ENCODE peak calls at places on chromosomes 16 and 17, in seven cellular contexts. One of them, this sample, is unnamed.
A peak's percentile ranks its signal among the peaks of the same experiment; 100 is the strongest.

GRCh38 chr17:16215965-16216316 is 607 bp upstream of the NCOR1 start:
- DNase-seq in GM12865: peak; percentile 87
- DNase-seq in esophagus squamous epithelium: no peak
- DNase-seq in breast epithelium: no peak
- DNase-seq in cardiac fibroblast: no peak
- DNase-seq in fibroblast of mammary gland: peak; percentile 68
- DNase-seq in left ventricle myocardium inferior: no peak
- DNase-seq in this sample: no peak

GRCh38 chr16:21598676-21599157 is 660 bp upstream of the METTL9 start:
- DNase-seq in GM12865: peak; percentile 13
- DNase-seq in esophagus squamous epithelium: no peak
- DNase-seq in breast epithelium: no peak
- DNase-seq in cardiac fibroblast: no peak
- DNase-seq in fibroblast of mammary gland: no peak
- DNase-seq in left ventricle myocardium inferior: no peak
- DNase-seq in this sample: peak; percentile 37

GRCh38 chr16:89564476-89565255 is 4.2 kb downstream of the RPL13 start:
- DNase-seq in GM12865: peak; percentile 52
- DNase-seq in esophagus squamous epithelium: no peak
- DNase-seq in breast epithelium: no peak
- DNase-seq in cardiac fibroblast: no peak
- DNase-seq in fibroblast of mammary gland: peak; percentile 37
- DNase-seq in left ventricle myocardium inferior: no peak
- DNase-seq in this sample: no peak

GRCh38 chr17:66175892-66176291 is 16.0 kb downstream of the CEP112 start:
- DNase-seq in GM12865: no peak
- DNase-seq in esophagus squamous epithelium: no peak
- DNase-seq in breast epithelium: no peak
- DNase-seq in cardiac fibroblast: no peak
- DNase-seq in fibroblast of mammary gland: no peak
- DNase-seq in left ventricle myocardium inferior: no peak
- DNase-seq in this sample: no peak

GRCh38 chr17:965311-965989 is 14.1 kb downstream of the NXN start:
- DNase-seq in GM12865: no peak
- DNase-seq in esophagus squamous epithelium: no peak
- DNase-seq in breast epithelium: no peak
- DNase-seq in cardiac fibroblast: no peak
- DNase-seq in fibroblast of mammary gland: no peak
- DNase-seq in left ventricle myocardium inferior: no peak
- DNase-seq in this sample: no peak

GRCh38 chr17:26818736-26819135 is 475.2 kb upstream of the WSB1 start:
- DNase-seq in GM12865: peak; percentile 7
- DNase-seq in esophagus squamous epithelium: no peak
- DNase-seq in breast epithelium: no peak
- DNase-seq in cardiac fibroblast: peak; percentile 2
- DNase-seq in fibroblast of mammary gland: peak; percentile 26
- DNase-seq in left ventricle myocardium inferior: no peak
- DNase-seq in this sample: no peak

GRCh38 chr16:2473425-2473926 is 1.5 kb upstream of the TBC1D24 start:
- DNase-seq in GM12865: no peak
- DNase-seq in esophagus squamous epithelium: no peak
- DNase-seq in breast epithelium: no peak
- DNase-seq in cardiac fibroblast: no peak
- DNase-seq in fibroblast of mammary gland: no peak
- DNase-seq in left ventricle myocardium inferior: no peak
- DNase-seq in this sample: no peak

GRCh38 chr17:57085448-57086068 is 512 bp downstream of the AKAP1 start:
- DNase-seq in GM12865: peak; percentile 66
- DNase-seq in esophagus squamous epithelium: no peak
- DNase-seq in breast epithelium: no peak
- DNase-seq in cardiac fibroblast: peak; percentile 38
- DNase-seq in fibroblast of mammary gland: peak; percentile 18
- DNase-seq in left ventricle myocardium inferior: peak; percentile 65
- DNase-seq in this sample: peak; percentile 36

GRCh38 chr16:85171004-85171808 is 58.9 kb upstream of the CIBAR2 start:
- DNase-seq in GM12865: no peak
- DNase-seq in esophagus squamous epithelium: no peak
- DNase-seq in breast epithelium: no peak
- DNase-seq in cardiac fibroblast: no peak
- DNase-seq in fibroblast of mammary gland: no peak
- DNase-seq in left ventricle myocardium inferior: no peak
- DNase-seq in this sample: no peak

GRCh38 chr17:4950075-4950756 is 703 bp upstream of the ENO3 start:
- DNase-seq in GM12865: peak; percentile 68
- DNase-seq in esophagus squamous epithelium: no peak
- DNase-seq in breast epithelium: no peak
- DNase-seq in cardiac fibroblast: no peak
- DNase-seq in fibroblast of mammary gland: no peak
- DNase-seq in left ventricle myocardium inferior: peak; percentile 78
- DNase-seq in this sample: peak; percentile 67

GRCh38 chr16:89017956-89018604 is 41.1 kb upstream of the CBFA2T3 start:
- DNase-seq in GM12865: no peak
- DNase-seq in esophagus squamous epithelium: no peak
- DNase-seq in breast epithelium: no peak
- DNase-seq in cardiac fibroblast: no peak
- DNase-seq in fibroblast of mammary gland: peak; percentile 2
- DNase-seq in left ventricle myocardium inferior: peak; percentile 0
- DNase-seq in this sample: no peak

GRCh38 chr17:2688351-2689342 is 22.9 kb downstream of the CLUH start:
- DNase-seq in GM12865: no peak
- DNase-seq in esophagus squamous epithelium: no peak
- DNase-seq in breast epithelium: peak; percentile 16
- DNase-seq in cardiac fibroblast: no peak
- DNase-seq in fibroblast of mammary gland: no peak
- DNase-seq in left ventricle myocardium inferior: peak; percentile 37
- DNase-seq in this sample: peak; percentile 36

GRCh38 chr17:40499551-40500189 is 1.8 kb downstream of the TNS4 start:
- DNase-seq in GM12865: no peak
- DNase-seq in esophagus squamous epithelium: no peak
- DNase-seq in breast epithelium: peak; percentile 94
- DNase-seq in cardiac fibroblast: peak; percentile 90
- DNase-seq in fibroblast of mammary gland: peak; percentile 58
- DNase-seq in left ventricle myocardium inferior: peak; percentile 89
- DNase-seq in this sample: peak; percentile 90

GRCh38 chr17:9401434-9401833 is 174.2 kb downstream of the STX8 start:
- DNase-seq in GM12865: no peak
- DNase-seq in esophagus squamous epithelium: no peak
- DNase-seq in breast epithelium: no peak
- DNase-seq in cardiac fibroblast: peak; percentile 45
- DNase-seq in fibroblast of mammary gland: no peak
- DNase-seq in left ventricle myocardium inferior: no peak
- DNase-seq in this sample: peak; percentile 29

GRCh38 chr16:81035975-81036750 is 521 bp downstream of the ATMIN start:
- DNase-seq in GM12865: peak; percentile 61
- DNase-seq in esophagus squamous epithelium: no peak
- DNase-seq in breast epithelium: no peak
- DNase-seq in cardiac fibroblast: peak; percentile 23
- DNase-seq in fibroblast of mammary gland: peak; percentile 19
- DNase-seq in left ventricle myocardium inferior: peak; percentile 20
- DNase-seq in this sample: peak; percentile 24

GRCh38 chr16:1659071-1659470 is 19.0 kb upstream of the JPT2 start:
- DNase-seq in GM12865: no peak
- DNase-seq in esophagus squamous epithelium: no peak
- DNase-seq in breast epithelium: no peak
- DNase-seq in cardiac fibroblast: no peak
- DNase-seq in fibroblast of mammary gland: no peak
- DNase-seq in left ventricle myocardium inferior: no peak
- DNase-seq in this sample: no peak

GRCh38 chr17:50932584-50932901 is 66.4 kb upstream of the TOB1 start:
- DNase-seq in GM12865: no peak
- DNase-seq in esophagus squamous epithelium: no peak
- DNase-seq in breast epithelium: no peak
- DNase-seq in cardiac fibroblast: no peak
- DNase-seq in fibroblast of mammary gland: no peak
- DNase-seq in left ventricle myocardium inferior: no peak
- DNase-seq in this sample: no peak

GRCh38 chr17:47235923-47236322 is 17.7 kb upstream of the ITGB3 start:
- DNase-seq in GM12865: no peak
- DNase-seq in esophagus squamous epithelium: no peak
- DNase-seq in breast epithelium: no peak
- DNase-seq in cardiac fibroblast: no peak
- DNase-seq in fibroblast of mammary gland: no peak
- DNase-seq in left ventricle myocardium inferior: no peak
- DNase-seq in this sample: no peak

GRCh38 chr17:1714980-1715802 is 5.0 kb upstream of the TLCD2 start:
- DNase-seq in GM12865: no peak
- DNase-seq in esophagus squamous epithelium: no peak
- DNase-seq in breast epithelium: peak; percentile 77
- DNase-seq in cardiac fibroblast: peak; percentile 97
- DNase-seq in fibroblast of mammary gland: peak; percentile 93
- DNase-seq in left ventricle myocardium inferior: peak; percentile 94
- DNase-seq in this sample: peak; percentile 96

GRCh38 chr17:17206149-17206912 is at the start of gene PLD6:
- DNase-seq in GM12865: peak; percentile 98
- DNase-seq in esophagus squamous epithelium: peak; percentile 52
- DNase-seq in breast epithelium: peak; percentile 80
- DNase-seq in cardiac fibroblast: peak; percentile 77
- DNase-seq in fibroblast of mammary gland: peak; percentile 68
- DNase-seq in left ventricle myocardium inferior: peak; percentile 69
- DNase-seq in this sample: peak; percentile 67

GRCh38 chr16:6193718-6194117 is 1096.1 kb upstream of the EEF2KMT start:
- DNase-seq in GM12865: no peak
- DNase-seq in esophagus squamous epithelium: no peak
- DNase-seq in breast epithelium: no peak
- DNase-seq in cardiac fibroblast: no peak
- DNase-seq in fibroblast of mammary gland: no peak
- DNase-seq in left ventricle myocardium inferior: no peak
- DNase-seq in this sample: peak; percentile 81

GRCh38 chr17:3982113-3982512 is 17.9 kb upstream of the ATP2A3 start:
- DNase-seq in GM12865: no peak
- DNase-seq in esophagus squamous epithelium: no peak
- DNase-seq in breast epithelium: no peak
- DNase-seq in cardiac fibroblast: no peak
- DNase-seq in fibroblast of mammary gland: no peak
- DNase-seq in left ventricle myocardium inferior: no peak
- DNase-seq in this sample: no peak

GRCh38 chr17:7988750-7989178 is 13.7 kb upstream of the GUCY2D start:
- DNase-seq in GM12865: peak; percentile 88
- DNase-seq in esophagus squamous epithelium: no peak
- DNase-seq in breast epithelium: no peak
- DNase-seq in cardiac fibroblast: peak; percentile 90
- DNase-seq in fibroblast of mammary gland: peak; percentile 91
- DNase-seq in left ventricle myocardium inferior: no peak
- DNase-seq in this sample: peak; percentile 91

DNA sequence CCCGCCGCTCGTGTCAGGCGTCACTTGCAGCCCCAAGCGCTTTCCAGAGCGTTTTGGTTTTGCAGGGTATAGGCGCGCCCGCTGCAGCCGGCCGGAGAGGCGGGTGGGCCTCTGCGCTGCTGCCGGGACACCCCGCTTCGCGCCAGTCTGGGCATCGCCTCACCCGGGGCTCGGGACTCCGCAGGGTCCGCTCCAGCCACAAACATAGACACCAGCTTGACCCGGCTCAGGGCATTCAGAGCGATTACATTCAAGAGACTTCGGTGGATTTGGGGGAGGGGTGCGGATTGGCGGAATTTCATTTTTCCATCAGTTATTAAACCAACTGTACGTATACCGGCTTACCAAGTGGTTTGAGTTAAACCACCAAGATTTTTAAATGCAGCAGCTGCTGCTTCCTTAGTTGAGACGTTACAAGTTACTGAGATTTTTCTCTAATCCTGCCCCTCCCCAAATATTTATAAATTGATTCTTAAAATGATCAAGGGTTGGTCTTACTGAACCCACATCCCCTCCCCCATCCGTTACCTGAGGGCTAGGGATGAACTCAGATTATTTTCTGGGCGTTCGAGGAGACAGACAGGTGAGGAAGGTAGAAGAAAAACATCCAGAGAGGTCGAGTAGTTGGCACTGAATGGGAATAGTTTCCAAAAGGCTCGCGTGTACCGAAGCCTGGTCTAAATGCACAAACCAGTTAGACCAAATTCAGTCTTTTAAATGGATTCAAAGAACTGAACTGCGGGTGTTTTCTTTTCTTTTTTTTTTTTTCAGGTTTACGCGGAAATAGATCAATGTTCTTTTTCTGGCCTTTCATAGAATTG is 1.5 kb downstream of the CRHR1 start:
- DNase-seq in GM12865: no peak
- DNase-seq in esophagus squamous epithelium: no peak
- DNase-seq in breast epithelium: no peak
- DNase-seq in cardiac fibroblast: no peak
- DNase-seq in fibroblast of mammary gland: no peak
- DNase-seq in left ventricle myocardium inferior: no peak
- DNase-seq in this sample: no peak
- H3K4me3 ChIP-seq in GM12865: no peak overlapping the region
- H3K4me3 ChIP-seq in esophagus squamous epithelium: peak overlapping the region; percentile 37
- H3K4me3 ChIP-seq in breast epithelium: peak overlapping the region; percentile 58
- H3K4me3 ChIP-seq in cardiac fibroblast: no peak overlapping the region
- H3K4me3 ChIP-seq in fibroblast of mammary gland: no peak overlapping the region
- H3K4me3 ChIP-seq in left ventricle myocardium inferior: peak overlapping the region; percentile 67
- H3K4me3 ChIP-seq in this sample: peak overlapping the region; percentile 39

GRCh38 chr17:44826123-44826790 is 3.8 kb downstream of the GJC1 start:
- DNase-seq in GM12865: no peak
- DNase-seq in esophagus squamous epithelium: no peak
- DNase-seq in breast epithelium: no peak
- DNase-seq in cardiac fibroblast: no peak
- DNase-seq in fibroblast of mammary gland: no peak
- DNase-seq in left ventricle myocardium inferior: no peak
- DNase-seq in this sample: no peak

DNA sequence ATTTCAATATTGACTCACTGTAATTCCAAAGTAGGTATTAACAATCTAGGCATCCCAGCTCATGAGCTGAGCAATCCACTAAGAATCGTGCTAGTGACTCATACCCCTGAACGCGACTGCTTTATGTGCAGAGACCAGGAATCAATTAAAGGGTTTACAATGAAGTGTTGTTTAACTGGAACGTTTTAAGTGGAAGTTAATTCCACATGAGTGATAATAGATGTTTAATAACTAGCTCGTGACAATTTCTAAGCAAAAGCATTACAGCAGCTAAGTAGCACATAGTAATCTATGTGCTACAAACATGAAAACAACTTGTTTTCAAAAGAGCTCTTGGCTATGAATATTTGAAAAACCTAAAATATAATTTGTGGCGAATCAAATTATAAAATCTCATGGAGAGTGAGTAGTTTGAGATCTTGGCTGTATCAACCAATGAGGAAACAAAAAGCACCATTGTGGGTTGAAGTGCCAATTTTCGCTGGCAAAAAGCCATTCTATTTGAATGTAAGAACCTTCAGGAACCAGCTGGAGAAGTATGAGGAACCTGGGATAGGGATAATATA is 9.4 kb downstream of the GJC1 start:
- DNase-seq in GM12865: no peak
- DNase-seq in esophagus squamous epithelium: no peak
- DNase-seq in breast epithelium: no peak
- DNase-seq in cardiac fibroblast: peak; percentile 72
- DNase-seq in fibroblast of mammary gland: peak; percentile 91
- DNase-seq in left ventricle myocardium inferior: no peak
- DNase-seq in this sample: peak; percentile 76
- H3K4me3 ChIP-seq in GM12865: no peak overlapping the region
- H3K4me3 ChIP-seq in esophagus squamous epithelium: no peak overlapping the region
- H3K4me3 ChIP-seq in breast epithelium: no peak overlapping the region
- H3K4me3 ChIP-seq in cardiac fibroblast: no peak overlapping the region
- H3K4me3 ChIP-seq in fibroblast of mammary gland: peak overlapping the region; percentile 7
- H3K4me3 ChIP-seq in left ventricle myocardium inferior: no peak overlapping the region
- H3K4me3 ChIP-seq in this sample: no peak overlapping the region

GRCh38 chr17:46072998-46073397 is 73.9 kb downstream of the STH start:
- DNase-seq in GM12865: no peak
- DNase-seq in esophagus squamous epithelium: no peak
- DNase-seq in breast epithelium: no peak
- DNase-seq in cardiac fibroblast: peak; percentile 64
- DNase-seq in fibroblast of mammary gland: peak; percentile 75
- DNase-seq in left ventricle myocardium inferior: no peak
- DNase-seq in this sample: peak; percentile 70
- H3K4me3 ChIP-seq in GM12865: no peak overlapping the region
- H3K4me3 ChIP-seq in esophagus squamous epithelium: no peak overlapping the region
- H3K4me3 ChIP-seq in breast epithelium: no peak overlapping the region
- H3K4me3 ChIP-seq in cardiac fibroblast: no peak overlapping the region
- H3K4me3 ChIP-seq in fibroblast of mammary gland: no peak overlapping the region
- H3K4me3 ChIP-seq in left ventricle myocardium inferior: no peak overlapping the region
- H3K4me3 ChIP-seq in this sample: no peak overlapping the region

GRCh38 chr17:48546924-48547838 is 2.3 kb upstream of the HOXB2 start:
- DNase-seq in GM12865: no peak
- DNase-seq in esophagus squamous epithelium: no peak
- DNase-seq in breast epithelium: no peak
- DNase-seq in cardiac fibroblast: peak; percentile 56
- DNase-seq in fibroblast of mammary gland: no peak
- DNase-seq in left ventricle myocardium inferior: no peak
- DNase-seq in this sample: peak; percentile 46
- H3K4me3 ChIP-seq in GM12865: no peak overlapping the region
- H3K4me3 ChIP-seq in esophagus squamous epithelium: peak overlapping the region; percentile 22
- H3K4me3 ChIP-seq in breast epithelium: peak overlapping the region; percentile 10
- H3K4me3 ChIP-seq in cardiac fibroblast: peak overlapping the region; percentile 15
- H3K4me3 ChIP-seq in fibroblast of mammary gland: peak overlapping the region; percentile 44
- H3K4me3 ChIP-seq in left ventricle myocardium inferior: peak overlapping the region; percentile 35
- H3K4me3 ChIP-seq in this sample: peak overlapping the region; percentile 90